ENCODE peak calls at places on chromosome 19, in nine cellular contexts. O is GM23338; M is left cardiac atrium; F is HTR-8/SVneo; Y is T-helper 22 cell; H is T-helper 17 cell; C is NT2/D1; U is AG20443; N is activated CD4-positive, alpha-beta T cell treated with anti-CD3 and anti-CD28 coated beads for 24 hours. J is an unnamed sample.

GRCh38 chr19:39873385-39873784 is 27.2 kb upstream of the FBL start:
- DNase-seq in O (no peak), M (no peak), F (no peak), Y (no peak), H (no peak), C (no peak), U (no peak), N (no peak), J (no peak)

GRCh38 chr19:38736036-38736412 is 8.2 kb downstream of the CAPN12 start:
- DNase-seq in O (peak), M (peak), F (peak), Y (peak), H (peak), C (no peak), U (peak), N (peak), J (peak)

GRCh38 chr19:35992902-35993765 is 1.9 kb upstream of the SDHAF1 start:
- DNase-seq in O (no peak), M (no peak), F (no peak), Y (no peak), H (no peak), C (no peak), U (no peak), N (no peak), J (no peak)

GRCh38 chr19:40721936-40722661 is 5.2 kb downstream of the ITPKC start:
- DNase-seq in O (no peak), M (no peak), F (no peak), Y (no peak), H (no peak), C (no peak), U (no peak), N (no peak), J (no peak)

GRCh38 chr19:3692141-3693029 is 7.9 kb downstream of the PIP5K1C start:
- DNase-seq in O (no peak), M (no peak), F (no peak), Y (no peak), H (peak), C (no peak), U (peak), N (peak), J (no peak)

GRCh38 chr19:13841339-13842293 is 35.3 kb upstream of the NANOS3 start:
- DNase-seq in O (no peak), M (peak), F (no peak), Y (no peak), H (peak), C (no peak), U (peak), N (no peak), J (peak)

GRCh38 chr19:55116232-55117062 is 990 bp downstream of the PPP1R12C start:
- DNase-seq in O (peak), M (peak), F (peak), Y (peak), H (peak), C (no peak), U (peak), N (peak), J (peak)

GRCh38 chr19:51735759-51736449 is 12.1 kb upstream of the HAS1 start:
- DNase-seq in O (no peak), M (peak), F (peak), Y (no peak), H (no peak), C (no peak), U (peak), N (no peak), J (no peak)

GRCh38 chr19:47406711-47407416 is 12.5 kb downstream of the MEIS3 start:
- DNase-seq in O (peak), M (no peak), F (no peak), Y (no peak), H (no peak), C (no peak), U (peak), N (no peak), J (no peak)

GRCh38 chr19:50633359-50633758 is 6.3 kb downstream of the SYT3 start:
- DNase-seq in O (no peak), M (no peak), F (no peak), Y (no peak), H (no peak), C (no peak), U (no peak), N (no peak), J (no peak)

GRCh38 chr19:14979136-14979497 is 547 bp downstream of the SLC1A6 start:
- DNase-seq in O (peak), M (no peak), F (no peak), Y (no peak), H (no peak), C (no peak), U (no peak), N (no peak), J (no peak)

GRCh38 chr19:41887711-41888382 is 4.9 kb downstream of the ARHGEF1 start:
- DNase-seq in O (peak), M (no peak), F (peak), Y (peak), H (peak), C (peak), U (no peak), N (peak), J (no peak)

GRCh38 chr19:33794578-33795369 is 1.9 kb upstream of the KCTD15 start:
- DNase-seq in O (peak), M (peak), F (no peak), Y (no peak), H (no peak), C (no peak), U (no peak), N (no peak), J (peak)

GRCh38 chr19:33325920-33326319 is 23.6 kb upstream of the CEBPA start:
- DNase-seq in O (no peak), M (peak), F (no peak), Y (no peak), H (no peak), C (no peak), U (no peak), N (no peak), J (no peak)

GRCh38 chr19:709965-710714 is 1.4 kb downstream of the PALM start:
- DNase-seq in O (no peak), M (peak), F (no peak), Y (no peak), H (no peak), C (no peak), U (no peak), N (no peak), J (no peak)

GRCh38 chr19:13143135-13143534 is 7.0 kb downstream of the STX10 start:
- DNase-seq in O (no peak), M (no peak), F (no peak), Y (no peak), H (no peak), C (no peak), U (no peak), N (no peak), J (no peak)